ENCODE peak calls at places on chromosomes 11 and 22, in seven cellular contexts. One of them, this sample, is unnamed.

GRCh38 chr11:26839911-26840705 is 118.2 kb upstream of the SLC5A12 start:
- DNase-seq in left colon: no peak
- DNase-seq in stimulated activated CD4-positive, alpha-beta T cell treated with anti-CD3 and anti-CD28 coated beads, Interleukin-15, amount 100 ng/mL, for 24 hours: no peak
- DNase-seq in NCI-H1694 treated with DMSO at 0.1 percent for 48 hours: no peak
- DNase-seq in stromal cell of bone marrow: no peak
- DNase-seq in anterior cingulate cortex: no peak
- DNase-seq in kidney: no peak
- DNase-seq in this sample: no peak

GRCh38 chr11:64207247-64208085 is 945 bp downstream of the FERMT3 start:
- DNase-seq in left colon: peak
- DNase-seq in stimulated activated CD4-positive, alpha-beta T cell treated with anti-CD3 and anti-CD28 coated beads, Interleukin-15, amount 100 ng/mL, for 24 hours: peak
- DNase-seq in NCI-H1694 treated with DMSO at 0.1 percent for 48 hours: no peak
- DNase-seq in stromal cell of bone marrow: peak
- DNase-seq in anterior cingulate cortex: no peak
- DNase-seq in kidney: peak
- DNase-seq in this sample: peak

GRCh38 chr11:111457731-111458368 is 54.3 kb downstream of the BTG4 start:
- DNase-seq in left colon: no peak
- DNase-seq in stimulated activated CD4-positive, alpha-beta T cell treated with anti-CD3 and anti-CD28 coated beads, Interleukin-15, amount 100 ng/mL, for 24 hours: no peak
- DNase-seq in NCI-H1694 treated with DMSO at 0.1 percent for 48 hours: no peak
- DNase-seq in stromal cell of bone marrow: no peak
- DNase-seq in anterior cingulate cortex: no peak
- DNase-seq in kidney: no peak
- DNase-seq in this sample: no peak

GRCh38 chr22:49971232-49972162 is 10.9 kb downstream of the PIM3 start:
- DNase-seq in left colon: peak
- DNase-seq in stimulated activated CD4-positive, alpha-beta T cell treated with anti-CD3 and anti-CD28 coated beads, Interleukin-15, amount 100 ng/mL, for 24 hours: peak
- DNase-seq in NCI-H1694 treated with DMSO at 0.1 percent for 48 hours: no peak
- DNase-seq in stromal cell of bone marrow: no peak
- DNase-seq in anterior cingulate cortex: peak
- DNase-seq in kidney: peak
- DNase-seq in this sample: peak

GRCh38 chr11:774873-775592 is 2.3 kb downstream of the GATD1 start:
- DNase-seq in left colon: no peak
- DNase-seq in stimulated activated CD4-positive, alpha-beta T cell treated with anti-CD3 and anti-CD28 coated beads, Interleukin-15, amount 100 ng/mL, for 24 hours: no peak
- DNase-seq in NCI-H1694 treated with DMSO at 0.1 percent for 48 hours: no peak
- DNase-seq in stromal cell of bone marrow: no peak
- DNase-seq in anterior cingulate cortex: no peak
- DNase-seq in kidney: peak
- DNase-seq in this sample: peak

GRCh38 chr11:121794671-121795070 is 321.3 kb downstream of the BLID start:
- DNase-seq in left colon: no peak
- DNase-seq in stimulated activated CD4-positive, alpha-beta T cell treated with anti-CD3 and anti-CD28 coated beads, Interleukin-15, amount 100 ng/mL, for 24 hours: no peak
- DNase-seq in NCI-H1694 treated with DMSO at 0.1 percent for 48 hours: no peak
- DNase-seq in stromal cell of bone marrow: no peak
- DNase-seq in anterior cingulate cortex: peak
- DNase-seq in kidney: no peak
- DNase-seq in this sample: no peak

GRCh38 chr22:32341122-32341740 is 16.4 kb upstream of the RFPL3 start:
- DNase-seq in left colon: no peak
- DNase-seq in stimulated activated CD4-positive, alpha-beta T cell treated with anti-CD3 and anti-CD28 coated beads, Interleukin-15, amount 100 ng/mL, for 24 hours: no peak
- DNase-seq in NCI-H1694 treated with DMSO at 0.1 percent for 48 hours: no peak
- DNase-seq in stromal cell of bone marrow: no peak
- DNase-seq in anterior cingulate cortex: no peak
- DNase-seq in kidney: no peak
- DNase-seq in this sample: no peak

GRCh38 chr11:60699282-60699681 is at the start of gene MS4A8:
- DNase-seq in left colon: peak
- DNase-seq in stimulated activated CD4-positive, alpha-beta T cell treated with anti-CD3 and anti-CD28 coated beads, Interleukin-15, amount 100 ng/mL, for 24 hours: no peak
- DNase-seq in NCI-H1694 treated with DMSO at 0.1 percent for 48 hours: no peak
- DNase-seq in stromal cell of bone marrow: no peak
- DNase-seq in anterior cingulate cortex: no peak
- DNase-seq in kidney: no peak
- DNase-seq in this sample: no peak

GRCh38 chr11:75554258-75555022 is 7.6 kb upstream of the SERPINH1 start:
- DNase-seq in left colon: peak
- DNase-seq in stimulated activated CD4-positive, alpha-beta T cell treated with anti-CD3 and anti-CD28 coated beads, Interleukin-15, amount 100 ng/mL, for 24 hours: no peak
- DNase-seq in NCI-H1694 treated with DMSO at 0.1 percent for 48 hours: peak
- DNase-seq in stromal cell of bone marrow: peak
- DNase-seq in anterior cingulate cortex: peak
- DNase-seq in kidney: peak
- DNase-seq in this sample: peak

GRCh38 chr22:26406118-26406517 is 22.9 kb upstream of the ASPHD2 start:
- DNase-seq in left colon: no peak
- DNase-seq in stimulated activated CD4-positive, alpha-beta T cell treated with anti-CD3 and anti-CD28 coated beads, Interleukin-15, amount 100 ng/mL, for 24 hours: no peak
- DNase-seq in NCI-H1694 treated with DMSO at 0.1 percent for 48 hours: no peak
- DNase-seq in stromal cell of bone marrow: peak
- DNase-seq in anterior cingulate cortex: no peak
- DNase-seq in kidney: no peak
- DNase-seq in this sample: no peak

GRCh38 chr11:126543691-126544090 is 188.2 kb downstream of the ST3GAL4 start:
- DNase-seq in left colon: no peak
- DNase-seq in stimulated activated CD4-positive, alpha-beta T cell treated with anti-CD3 and anti-CD28 coated beads, Interleukin-15, amount 100 ng/mL, for 24 hours: no peak
- DNase-seq in NCI-H1694 treated with DMSO at 0.1 percent for 48 hours: no peak
- DNase-seq in stromal cell of bone marrow: no peak
- DNase-seq in anterior cingulate cortex: peak
- DNase-seq in kidney: no peak
- DNase-seq in this sample: peak

GRCh38 chr11:127106938-127107337 is 106.4 kb upstream of the KIRREL3 start:
- DNase-seq in left colon: no peak
- DNase-seq in stimulated activated CD4-positive, alpha-beta T cell treated with anti-CD3 and anti-CD28 coated beads, Interleukin-15, amount 100 ng/mL, for 24 hours: no peak
- DNase-seq in NCI-H1694 treated with DMSO at 0.1 percent for 48 hours: no peak
- DNase-seq in stromal cell of bone marrow: no peak
- DNase-seq in anterior cingulate cortex: no peak
- DNase-seq in kidney: no peak
- DNase-seq in this sample: no peak

GRCh38 chr11:69353696-69354544 is 60.0 kb downstream of the MYEOV start:
- DNase-seq in left colon: no peak
- DNase-seq in stimulated activated CD4-positive, alpha-beta T cell treated with anti-CD3 and anti-CD28 coated beads, Interleukin-15, amount 100 ng/mL, for 24 hours: no peak
- DNase-seq in NCI-H1694 treated with DMSO at 0.1 percent for 48 hours: no peak
- DNase-seq in stromal cell of bone marrow: no peak
- DNase-seq in anterior cingulate cortex: no peak
- DNase-seq in kidney: no peak
- DNase-seq in this sample: no peak

GRCh38 chr22:36486619-36487384 is 5.4 kb upstream of the TXN2 start:
- DNase-seq in left colon: peak
- DNase-seq in stimulated activated CD4-positive, alpha-beta T cell treated with anti-CD3 and anti-CD28 coated beads, Interleukin-15, amount 100 ng/mL, for 24 hours: peak
- DNase-seq in NCI-H1694 treated with DMSO at 0.1 percent for 48 hours: no peak
- DNase-seq in stromal cell of bone marrow: no peak
- DNase-seq in anterior cingulate cortex: no peak
- DNase-seq in kidney: no peak
- DNase-seq in this sample: peak

GRCh38 chr22:50473855-50474671 is 772 bp downstream of the SBF1 start:
- DNase-seq in left colon: peak
- DNase-seq in stimulated activated CD4-positive, alpha-beta T cell treated with anti-CD3 and anti-CD28 coated beads, Interleukin-15, amount 100 ng/mL, for 24 hours: peak
- DNase-seq in NCI-H1694 treated with DMSO at 0.1 percent for 48 hours: no peak
- DNase-seq in stromal cell of bone marrow: peak
- DNase-seq in anterior cingulate cortex: peak
- DNase-seq in kidney: peak
- DNase-seq in this sample: peak

GRCh38 chr22:43346521-43346929 is 3.4 kb upstream of the SCUBE1 start:
- DNase-seq in left colon: peak
- DNase-seq in stimulated activated CD4-positive, alpha-beta T cell treated with anti-CD3 and anti-CD28 coated beads, Interleukin-15, amount 100 ng/mL, for 24 hours: peak
- DNase-seq in NCI-H1694 treated with DMSO at 0.1 percent for 48 hours: peak
- DNase-seq in stromal cell of bone marrow: no peak
- DNase-seq in anterior cingulate cortex: no peak
- DNase-seq in kidney: peak
- DNase-seq in this sample: peak

GRCh38 chr11:134360050-134360835 is 28.5 kb downstream of the GLB1L2 start:
- DNase-seq in left colon: peak
- DNase-seq in stimulated activated CD4-positive, alpha-beta T cell treated with anti-CD3 and anti-CD28 coated beads, Interleukin-15, amount 100 ng/mL, for 24 hours: peak
- DNase-seq in NCI-H1694 treated with DMSO at 0.1 percent for 48 hours: peak
- DNase-seq in stromal cell of bone marrow: peak
- DNase-seq in anterior cingulate cortex: peak
- DNase-seq in kidney: peak
- DNase-seq in this sample: peak

GRCh38 chr11:61567286-61568061 is 13.4 kb downstream of the SYT7 start:
- DNase-seq in left colon: peak
- DNase-seq in stimulated activated CD4-positive, alpha-beta T cell treated with anti-CD3 and anti-CD28 coated beads, Interleukin-15, amount 100 ng/mL, for 24 hours: peak
- DNase-seq in NCI-H1694 treated with DMSO at 0.1 percent for 48 hours: no peak
- DNase-seq in stromal cell of bone marrow: peak
- DNase-seq in anterior cingulate cortex: peak
- DNase-seq in kidney: peak
- DNase-seq in this sample: peak

GRCh38 chr22:27075028-27075678 is 417.8 kb downstream of the MIAT start:
- DNase-seq in left colon: no peak
- DNase-seq in stimulated activated CD4-positive, alpha-beta T cell treated with anti-CD3 and anti-CD28 coated beads, Interleukin-15, amount 100 ng/mL, for 24 hours: no peak
- DNase-seq in NCI-H1694 treated with DMSO at 0.1 percent for 48 hours: no peak
- DNase-seq in stromal cell of bone marrow: no peak
- DNase-seq in anterior cingulate cortex: no peak
- DNase-seq in kidney: no peak
- DNase-seq in this sample: no peak